ENCODE peak calls at places on chromosomes 1 and 21, in seven cellular contexts. X is IMR-90, O is Peyer's patch, I is upper lobe of left lung, S is tibial nerve, N is stomach, Q is spleen. T is an unnamed sample.

GRCh38 chr1:154972517-154973343 is 1.8 kb upstream of the CKS1B start:
- DNase-seq in X (peak; percentile 95), O (peak; percentile 74), I (peak; percentile 90), S (no peak), N (peak; percentile 83), Q (peak; percentile 79), T (no peak)

GRCh38 chr21:45109831-45110492 is 35.6 kb downstream of the ADARB1 start:
- DNase-seq in X (no peak), O (peak; percentile 85), I (no peak), S (no peak), N (no peak), Q (no peak), T (no peak)

GRCh38 chr1:24191860-24192259 is 4.8 kb upstream of the IFNLR1 start:
- DNase-seq in X (peak; percentile 66), O (peak; percentile 56), I (peak; percentile 57), S (no peak), N (no peak), Q (no peak), T (no peak)

GRCh38 chr1:42784946-42785693 is at the start of gene TMEM269:
- DNase-seq in X (no peak), O (peak; percentile 55), I (no peak), S (no peak), N (peak; percentile 31), Q (peak; percentile 79), T (no peak)

GRCh38 chr21:15820857-15821256 is 91.1 kb downstream of the USP25 start:
- DNase-seq in X (peak; percentile 47), O (no peak), I (no peak), S (no peak), N (no peak), Q (no peak), T (no peak)

GRCh38 chr21:36207577-36208320 is 51.1 kb downstream of the DOP1B start:
- DNase-seq in X (peak; percentile 81), O (no peak), I (no peak), S (no peak), N (no peak), Q (no peak), T (no peak)

GRCh38 chr1:233281711-233282581 is 13.6 kb downstream of the PCNX2 start:
- DNase-seq in X (peak; percentile 55), O (peak; percentile 57), I (no peak), S (no peak), N (no peak), Q (no peak), T (no peak)

GRCh38 chr1:61463220-61463619 is 261.7 kb downstream of the TM2D1 start:
- DNase-seq in X (no peak), O (no peak), I (no peak), S (no peak), N (no peak), Q (no peak), T (no peak)

GRCh38 chr1:173213665-173214064 is 6.5 kb upstream of the TNFSF4 start:
- DNase-seq in X (no peak), O (no peak), I (no peak), S (no peak), N (no peak), Q (no peak), T (no peak)

GRCh38 chr1:14424325-14425000 is 174.0 kb upstream of the KAZN start:
- DNase-seq in X (no peak), O (no peak), I (no peak), S (no peak), N (no peak), Q (no peak), T (no peak)

GRCh38 chr1:33060579-33061083 is 20.3 kb upstream of the AZIN2 start:
- DNase-seq in X (peak; percentile 76), O (no peak), I (peak; percentile 27), S (peak; percentile 47), N (no peak), Q (no peak), T (no peak)

GRCh38 chr1:41174170-41174569 is 67.9 kb downstream of the SCMH1 start:
- DNase-seq in X (no peak), O (no peak), I (no peak), S (no peak), N (no peak), Q (no peak), T (no peak)

GRCh38 chr1:9824702-9825089 is 931 bp upstream of the CLSTN1 start:
- DNase-seq in X (no peak), O (no peak), I (no peak), S (no peak), N (no peak), Q (no peak), T (no peak)

GRCh38 chr1:229070168-229070567 is 200.7 kb upstream of the RAB4A start:
- DNase-seq in X (peak; percentile 47), O (peak; percentile 69), I (peak; percentile 97), S (peak; percentile 46), N (peak; percentile 81), Q (peak; percentile 86), T (peak; percentile 23)

GRCh38 chr1:242428403-242429190 is 95.9 kb downstream of the PLD5 start:
- DNase-seq in X (no peak), O (no peak), I (no peak), S (no peak), N (no peak), Q (no peak), T (no peak)

GRCh38 chr21:26909972-26910371 is 56.9 kb downstream of the ADAMTS5 start:
- DNase-seq in X (no peak), O (no peak), I (no peak), S (no peak), N (no peak), Q (no peak), T (no peak)

GRCh38 chr1:165443539-165444289 is 1.2 kb downstream of the RXRG start:
- DNase-seq in X (no peak), O (no peak), I (peak; percentile 54), S (no peak), N (no peak), Q (no peak), T (no peak)

GRCh38 chr1:115211071-115211745 is 121.9 kb upstream of the TSPAN2 start:
- DNase-seq in X (no peak), O (no peak), I (no peak), S (no peak), N (no peak), Q (no peak), T (no peak)

GRCh38 chr1:234881893-234882771 is 246.5 kb downstream of the TOMM20 start:
- DNase-seq in X (no peak), O (no peak), I (no peak), S (no peak), N (no peak), Q (no peak), T (no peak)

GRCh38 chr1:115643219-115643618 is 1.4 kb downstream of the VANGL1 start:
- DNase-seq in X (no peak), O (no peak), I (no peak), S (no peak), N (no peak), Q (no peak), T (no peak)

GRCh38 chr1:39788758-39789570 is at the start of gene BMP8B:
- DNase-seq in X (no peak), O (peak; percentile 81), I (peak; percentile 81), S (peak; percentile 44), N (peak; percentile 73), Q (peak; percentile 89), T (peak; percentile 20)

GRCh38 chr1:25821630-25822091 is 1.9 kb downstream of the MTFR1L start:
- DNase-seq in X (peak; percentile 62), O (no peak), I (peak; percentile 44), S (no peak), N (no peak), Q (no peak), T (no peak)

GRCh38 chr1:7299329-7299799 is 471.7 kb upstream of the VAMP3 start:
- DNase-seq in X (peak; percentile 100), O (peak; percentile 64), I (no peak), S (peak; percentile 25), N (peak; percentile 68), Q (no peak), T (no peak)

GRCh38 chr1:46903481-46903880 is 37.8 kb downstream of the CYP4A11 start:
- DNase-seq in X (no peak), O (no peak), I (peak; percentile 50), S (no peak), N (peak; percentile 56), Q (no peak), T (no peak)
- H3K4me1 ChIP-seq in X (no peaks in the 10 kb centered on the region), O (no peaks in the 10 kb centered on the region), I (no peaks in the 10 kb centered on the region), S (no peaks in the 10 kb centered on the region), N (peaks cover 8% of the 10 kb centered on the region), Q (no peaks in the 10 kb centered on the region), T (no peaks in the 10 kb centered on the region)

GRCh38 chr1:81802601-81803422 is 2.1 kb downstream of the ADGRL2 start:
- DNase-seq in X (peak; percentile 33), O (peak; percentile 52), I (peak; percentile 40), S (peak; percentile 37), N (peak; percentile 69), Q (peak; percentile 78), T (no peak)
- TF ChIP-seq CTCF in X (peak; percentile 52), O (no peak), I (peak; percentile 35), S (peak; percentile 70), N (no peak), Q (peak; percentile 17), T (peak; percentile 35)

GRCh38 chr1:197998110-197998509 is 80.9 kb downstream of the LHX9 start:
- DNase-seq in X (no peak), O (no peak), I (no peak), S (no peak), N (no peak), Q (no peak), T (no peak)

GRCh38 chr1:197989058-197989457 is 71.9 kb downstream of the LHX9 start:
- DNase-seq in X (no peak), O (no peak), I (no peak), S (no peak), N (no peak), Q (peak; percentile 48), T (no peak)

GRCh38 chr1:197995408-197996258 is 78.5 kb downstream of the LHX9 start:
- DNase-seq in X (no peak), O (no peak), I (no peak), S (no peak), N (no peak), Q (no peak), T (no peak)

DNA sequence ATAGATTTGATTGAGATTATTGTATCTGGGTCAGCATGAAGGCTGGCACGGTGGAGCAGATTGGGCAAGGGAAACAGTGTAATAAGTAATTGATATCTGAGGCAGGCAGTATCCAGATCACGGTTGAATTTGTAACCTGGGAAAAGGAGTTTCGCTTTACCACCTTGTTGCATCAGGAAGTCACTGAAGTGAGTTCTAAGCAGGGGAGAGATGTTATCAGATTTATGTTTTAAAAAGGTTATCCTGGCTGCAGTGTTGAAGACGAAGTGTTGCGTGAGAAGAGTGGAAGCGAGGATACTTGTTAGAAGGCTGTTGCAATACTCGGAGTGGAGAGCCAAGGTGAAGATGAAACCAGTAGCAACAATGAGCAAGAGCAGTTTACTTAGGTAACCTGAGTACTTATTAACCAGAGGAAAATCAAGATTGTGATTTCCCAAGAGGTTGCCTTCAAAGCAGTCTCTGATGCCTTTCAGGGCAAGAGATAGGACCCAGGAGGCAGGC is 77.8 kb downstream of the LHX9 start:
- DNase-seq in X (peak; percentile 2), O (no peak), I (peak; percentile 66), S (no peak), N (no peak), Q (no peak), T (no peak)
- TF ChIP-seq POLR2A in X (no peak), O (no peak), I (no peak), S (no peak), N (no peak), Q (no peak), T (no peak)

DNA sequence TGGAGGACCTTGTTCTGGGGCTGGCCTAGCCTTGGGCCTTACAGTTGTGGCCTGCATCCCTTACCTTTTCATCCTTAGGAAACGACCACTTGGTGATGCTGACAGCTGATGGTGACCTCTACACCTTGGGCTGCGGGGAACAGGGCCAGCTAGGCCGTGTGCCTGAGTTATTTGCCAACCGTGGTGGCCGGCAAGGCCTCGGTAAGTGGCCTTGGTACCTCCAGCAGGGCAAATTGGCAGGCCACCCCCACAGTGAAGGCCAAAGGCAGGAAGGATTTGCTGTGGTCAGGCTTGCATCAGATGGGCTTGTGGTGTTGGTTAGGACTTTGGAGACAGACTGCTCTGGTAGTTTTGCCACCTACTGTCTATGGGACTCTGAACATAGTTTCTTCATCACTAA is 17.7 kb upstream of the TRNAU1AP start:
- DNase-seq in X (no peak), O (no peak), I (no peak), S (no peak), N (no peak), Q (no peak), T (no peak)
- H3K4me1 ChIP-seq in X (no peaks in the 10 kb centered on the region), O (no peaks in the 10 kb centered on the region), I (no peaks in the 10 kb centered on the region), S (no peaks in the 10 kb centered on the region), N (no peaks in the 10 kb centered on the region), Q (no peaks in the 10 kb centered on the region), T (no peaks in the 10 kb centered on the region)